ENCODE peak calls at places on chromosomes 6 and 20, in five cellular contexts. S is PC-9, Q is GM23338, D is HCT116, F is astrocyte. N is an unnamed sample. For H3K4me1, the result is how much of the 10 kb centered on the place peaks cover.

GRCh38 chr6:91708534-91708933 is 1121.7 kb upstream of the MAP3K7 start:
- DNase-seq in S (peak), Q (no peak), D (no peak), F (no peak), N (peak)

GRCh38 chr6:117025310-117025709 is 148.3 kb downstream of the RFX6 start:
- DNase-seq in S (no peak), Q (peak), D (no peak), F (no peak), N (no peak)

GRCh38 chr20:50575869-50576720 is 65.9 kb downstream of the PTPN1 start:
- DNase-seq in S (no peak), Q (peak), D (peak), F (peak), N (peak)

GRCh38 chr6:3697609-3698008 is 53.9 kb downstream of the PXDC1 start:
- DNase-seq in S (no peak), Q (no peak), D (no peak), F (peak), N (no peak)

GRCh38 chr6:125658759-125659431 is 90.5 kb upstream of the HEY2 start:
- DNase-seq in S (no peak), Q (no peak), D (no peak), F (no peak), N (no peak)

GRCh38 chr6:84027340-84028183 is 6.0 kb upstream of the MRAP2 start:
- DNase-seq in S (peak), Q (no peak), D (no peak), F (peak), N (peak)

GRCh38 chr6:70479236-70479635 is 65.9 kb downstream of the FAM135A start:
- DNase-seq in S (no peak), Q (no peak), D (no peak), F (peak), N (no peak)

GRCh38 chr6:14772188-14772587 is 473.7 kb upstream of the JARID2 start:
- DNase-seq in S (no peak), Q (peak), D (no peak), F (no peak), N (no peak)

GRCh38 chr6:16020259-16020658 is 108.6 kb upstream of the MYLIP start:
- DNase-seq in S (no peak), Q (no peak), D (no peak), F (no peak), N (no peak)

GRCh38 chr6:111624391-111625098 is 18.9 kb upstream of the TRAF3IP2 start:
- DNase-seq in S (no peak), Q (no peak), D (no peak), F (no peak), N (no peak)

GRCh38 chr6:19736066-19736465 is 101.1 kb upstream of the ID4 start:
- DNase-seq in S (no peak), Q (no peak), D (no peak), F (no peak), N (no peak)

GRCh38 chr6:139369568-139370046 is 4.8 kb downstream of the CITED2 start:
- DNase-seq in S (peak), Q (peak), D (no peak), F (peak), N (peak)
- H3K4me2 ChIP-seq in S (peak), Q (peak), D (peak), F (peak), N (peak)

GRCh38 chr20:17650816-17651760 is 31.0 kb downstream of the RRBP1 start:
- DNase-seq in S (no peak), Q (no peak), D (no peak), F (no peak), N (peak)
- H3K4me1 ChIP-seq in S (under half), Q (under half), D (under half), F (under half), N (under half)

DNA sequence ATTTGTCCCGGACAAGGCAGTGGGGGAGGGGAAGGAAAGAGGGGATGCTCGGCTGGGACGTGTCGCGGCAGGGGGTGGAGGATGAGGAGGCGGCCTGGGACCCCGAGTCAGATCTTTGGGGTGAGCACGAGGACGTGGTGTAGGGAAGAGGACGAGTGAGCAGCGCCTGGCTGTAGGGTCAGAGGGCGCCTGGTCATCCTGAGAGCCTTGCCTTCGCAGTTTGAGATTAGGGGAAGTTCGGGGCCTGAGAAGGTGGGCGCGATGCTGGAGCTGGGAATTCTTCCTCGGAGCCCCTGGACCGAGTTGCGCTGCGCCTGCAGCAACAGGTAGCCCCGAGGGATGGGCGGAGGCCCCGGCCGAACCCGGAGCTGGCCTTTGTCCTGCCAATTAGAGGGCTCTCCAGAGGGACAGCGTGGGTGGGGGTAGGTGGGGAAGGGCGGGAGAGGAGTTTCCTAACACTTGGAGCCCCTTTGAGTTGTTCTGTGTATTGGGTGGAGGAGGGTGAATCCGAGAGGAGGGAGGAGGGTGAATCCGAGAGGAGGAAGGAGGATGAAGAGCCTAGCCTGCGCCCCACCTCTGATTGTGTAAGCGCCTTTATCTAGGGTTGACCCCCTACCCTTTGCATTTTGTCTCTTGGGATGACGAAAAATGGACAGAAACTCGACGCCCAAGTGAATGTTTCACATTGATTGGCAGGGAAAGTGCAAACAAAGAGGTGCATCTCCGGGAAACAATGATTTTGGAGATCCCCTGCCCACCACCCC is 72.1 kb downstream of the SOX4 start:
- DNase-seq in S (no peak), Q (peak), D (no peak), F (no peak), N (no peak)
- TF ChIP-seq EZH2 in S (no peak), Q (no peak), D (no peak), F (no peak), N (no peak)

DNA sequence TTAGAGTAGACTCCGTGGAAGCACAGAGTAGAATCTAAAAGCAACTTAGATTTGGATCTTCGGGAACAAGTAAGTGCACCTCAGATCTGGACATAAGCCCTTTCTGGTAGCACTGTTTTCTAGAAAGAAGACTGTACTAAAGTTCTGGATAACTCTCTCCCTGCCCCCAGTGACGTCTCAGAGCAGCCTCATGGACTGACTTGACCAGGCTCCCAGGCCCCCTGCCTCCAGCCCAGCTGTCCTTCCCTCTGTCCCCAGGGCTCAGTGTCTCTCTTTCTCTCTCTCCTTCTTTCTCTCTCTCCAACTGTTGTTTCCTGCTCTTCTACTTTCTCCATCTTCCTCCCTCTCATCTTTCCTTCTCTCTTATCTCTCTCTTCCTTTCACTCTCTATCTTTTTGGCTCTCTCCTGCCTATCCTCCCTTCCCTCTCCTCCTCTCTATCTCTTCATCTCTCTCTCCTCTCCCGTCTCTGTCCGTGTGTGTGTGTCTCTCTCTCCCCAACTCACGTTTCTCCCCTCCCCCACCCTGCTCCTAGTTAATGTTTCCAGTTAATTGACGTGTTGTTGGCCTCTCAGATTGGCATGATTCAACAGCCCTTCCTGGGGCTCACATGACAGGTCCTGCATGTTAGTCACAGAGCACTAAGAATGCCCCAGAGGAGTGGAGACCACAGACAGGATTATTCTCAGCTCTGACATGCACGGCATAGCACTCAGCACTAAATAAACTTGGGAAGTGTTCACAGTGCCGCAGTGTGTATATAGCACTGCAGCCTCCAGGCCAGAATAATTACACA is 180.4 kb upstream of the FOXQ1 start:
- DNase-seq in S (no peak), Q (no peak), D (no peak), F (peak), N (peak)
- H3K4me2 ChIP-seq in S (no peak), Q (no peak), D (no peak), F (peak), N (no peak)

GRCh38 chr6:139850512-139850911 is 476.1 kb upstream of the CITED2 start:
- DNase-seq in S (no peak), Q (no peak), D (no peak), F (no peak), N (no peak)
- H3K4me1 ChIP-seq in S (under half), Q (under half), D (under half), F (under half), N (under half)

GRCh38 chr6:43274916-43275597 is 23.0 kb upstream of the SLC22A7 start:
- DNase-seq in S (no peak), Q (peak), D (no peak), F (no peak), N (no peak)
- TF ChIP-seq EZH2 in S (no peak), Q (peak), D (no peak), F (peak), N (no peak)

DNA sequence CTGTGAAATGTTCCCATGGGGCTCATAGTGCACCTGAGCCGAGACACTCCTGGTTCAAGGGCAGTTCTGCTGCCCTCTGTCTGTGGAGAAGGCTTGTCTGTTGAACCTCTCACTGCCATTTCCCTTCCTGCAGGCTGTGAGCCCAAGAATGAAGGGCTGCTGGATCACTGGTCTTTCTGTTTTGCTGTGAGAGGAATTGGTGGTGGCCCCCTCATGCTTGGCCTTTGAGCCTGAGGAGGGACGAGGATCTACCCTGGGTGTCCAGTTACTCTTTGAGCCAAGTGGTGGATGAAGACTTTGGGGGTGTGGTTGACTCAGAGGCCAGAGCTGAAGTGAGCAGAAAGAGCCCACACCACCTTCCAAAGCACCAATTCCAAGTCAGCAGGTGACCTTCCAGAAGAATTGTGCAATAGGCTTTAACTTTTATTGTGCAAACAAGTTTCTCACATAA is 101.3 kb downstream of the PHACTR3 start:
- DNase-seq in S (no peak), Q (peak), D (no peak), F (no peak), N (no peak)
- H3K4me2 ChIP-seq in S (no peak), Q (no peak), D (no peak), F (no peak), N (no peak)

GRCh38 chr6:44254201-44254956 is 2.9 kb downstream of the SLC35B2 start:
- DNase-seq in S (peak), Q (no peak), D (no peak), F (no peak), N (no peak)
- H3K4me1 ChIP-seq in S (under half), Q (under half), D (under half), F (under half), N (under half)

GRCh38 chr20:21103582-21104465 is 2.3 kb downstream of the LINC00237 start:
- DNase-seq in S (no peak), Q (peak), D (no peak), F (no peak), N (no peak)

GRCh38 chr20:21104921-21105320 is 1.2 kb downstream of the LINC00237 start:
- DNase-seq in S (no peak), Q (peak), D (no peak), F (no peak), N (no peak)

GRCh38 chr20:21105429-21106170 is 558 bp downstream of the LINC00237 start:
- DNase-seq in S (no peak), Q (peak), D (no peak), F (no peak), N (no peak)

GRCh38 chr20:21104466-21104761 is 1.7 kb downstream of the LINC00237 start:
- DNase-seq in S (no peak), Q (peak), D (no peak), F (no peak), N (no peak)

GRCh38 chr20:21106171-21106694 is at the start of gene LINC00237:
- DNase-seq in S (no peak), Q (peak), D (no peak), F (no peak), N (no peak)
- TF ChIP-seq EZH2 in S (no peak), Q (no peak), D (no peak), F (no peak), N (no peak)

N was measured in PC-3.